ENCODE peak calls at places on chromosome 13, in four cellular contexts. One of them, this sample, is unnamed.

GRCh38 chr13:57003682-57004081 is 137.0 kb upstream of the PRR20A start:
- DNase-seq in mesendoderm: no peak
- DNase-seq in H9: no peak
- DNase-seq in mesenchymal stem cell: no peak
- DNase-seq in this sample: no peak

GRCh38 chr13:89401209-89401810 is 1730.1 kb downstream of the SLITRK5 start:
- DNase-seq in mesenchymal stem cell: peak; percentile 90
- DNase-seq in mesendoderm: peak; percentile 17
- DNase-seq in H9: no peak
- DNase-seq in this sample: peak; percentile 73

GRCh38 chr13:28552288-28552687 is 57.4 kb upstream of the FLT1 start:
- DNase-seq in mesenchymal stem cell: no peak
- DNase-seq in mesendoderm: no peak
- DNase-seq in H9: no peak
- DNase-seq in this sample: no peak

GRCh38 chr13:98033277-98034247 is 80.1 kb downstream of the IPO5 start:
- DNase-seq in H9: no peak
- DNase-seq in mesendoderm: peak; percentile 74
- DNase-seq in mesenchymal stem cell: peak; percentile 76
- DNase-seq in this sample: peak; percentile 44

GRCh38 chr13:54016548-54016947 is 987.9 kb downstream of the OLFM4 start:
- DNase-seq in H9: no peak
- DNase-seq in mesendoderm: no peak
- DNase-seq in mesenchymal stem cell: no peak
- DNase-seq in this sample: no peak

GRCh38 chr13:26618726-26619125 is 61.2 kb downstream of the WASF3 start:
- DNase-seq in mesendoderm: no peak
- DNase-seq in H9: no peak
- DNase-seq in mesenchymal stem cell: no peak
- DNase-seq in this sample: no peak

GRCh38 chr13:81012031-81012430 is 671.1 kb upstream of the SPRY2 start:
- DNase-seq in mesendoderm: peak; percentile 21
- DNase-seq in mesenchymal stem cell: no peak
- DNase-seq in H9: no peak
- DNase-seq in this sample: no peak

GRCh38 chr13:76874466-76874865 is 11.7 kb downstream of the KCTD12 start:
- DNase-seq in mesenchymal stem cell: no peak
- DNase-seq in H9: no peak
- DNase-seq in mesendoderm: no peak
- DNase-seq in this sample: no peak

GRCh38 chr13:23984541-23984940 is 87.2 kb upstream of the C1QTNF9B start:
- DNase-seq in mesenchymal stem cell: no peak
- DNase-seq in H9: no peak
- DNase-seq in mesendoderm: no peak
- DNase-seq in this sample: no peak

GRCh38 chr13:30025351-30025750 is 174.9 kb upstream of the UBL3 start:
- DNase-seq in mesenchymal stem cell: no peak
- DNase-seq in H9: no peak
- DNase-seq in mesendoderm: no peak
- DNase-seq in this sample: no peak

GRCh38 chr13:113602291-113602970 is 17.9 kb downstream of the TFDP1 start:
- DNase-seq in mesenchymal stem cell: no peak
- DNase-seq in mesendoderm: no peak
- DNase-seq in H9: no peak
- DNase-seq in this sample: no peak

GRCh38 chr13:102040812-102041211 is 361.0 kb downstream of the FGF14 start:
- DNase-seq in H9: no peak
- DNase-seq in mesendoderm: no peak
- DNase-seq in mesenchymal stem cell: no peak
- DNase-seq in this sample: no peak

GRCh38 chr13:27353166-27353583 is 71.2 kb upstream of the GTF3A start:
- DNase-seq in mesendoderm: no peak
- DNase-seq in mesenchymal stem cell: peak; percentile 89
- DNase-seq in H9: no peak
- DNase-seq in this sample: peak; percentile 88

GRCh38 chr13:83867708-83868107 is 14.6 kb downstream of the SLITRK1 start:
- DNase-seq in mesendoderm: no peak
- DNase-seq in H9: peak; percentile 30
- DNase-seq in mesenchymal stem cell: no peak
- DNase-seq in this sample: no peak

GRCh38 chr13:90926459-90926858 is 421.0 kb upstream of the MIR17HG start:
- DNase-seq in mesenchymal stem cell: peak; percentile 66
- DNase-seq in H9: no peak
- DNase-seq in mesendoderm: peak; percentile 81
- DNase-seq in this sample: no peak

GRCh38 chr13:77729502-77730221 is 32.2 kb downstream of the SLAIN1 start:
- DNase-seq in H9: no peak
- DNase-seq in mesendoderm: no peak
- DNase-seq in mesenchymal stem cell: no peak
- DNase-seq in this sample: no peak

GRCh38 chr13:50410921-50411712 is 395.9 kb downstream of the KCNRG start:
- DNase-seq in mesenchymal stem cell: peak; percentile 89
- DNase-seq in mesendoderm: peak; percentile 82
- DNase-seq in H9: no peak
- DNase-seq in this sample: peak; percentile 86

GRCh38 chr13:101202590-101202989 is 213.7 kb downstream of the NALCN start:
- DNase-seq in mesenchymal stem cell: no peak
- DNase-seq in H9: peak; percentile 80
- DNase-seq in mesendoderm: peak; percentile 87
- DNase-seq in this sample: no peak

GRCh38 chr13:109271991-109272454 is 514.4 kb downstream of the IRS2 start:
- DNase-seq in mesendoderm: peak; percentile 45
- DNase-seq in mesenchymal stem cell: peak; percentile 51
- DNase-seq in H9: no peak
- DNase-seq in this sample: no peak

GRCh38 chr13:105587786-105588185 is 947.7 kb downstream of the EFNB2 start:
- DNase-seq in mesenchymal stem cell: no peak
- DNase-seq in mesendoderm: peak; percentile 55
- DNase-seq in H9: no peak
- DNase-seq in this sample: peak; percentile 2

GRCh38 chr13:94308808-94309207 is 170.7 kb downstream of the DCT start:
- DNase-seq in mesendoderm: no peak
- DNase-seq in mesenchymal stem cell: peak; percentile 42
- DNase-seq in H9: no peak
- DNase-seq in this sample: no peak

GRCh38 chr13:110664074-110664473 is 41.8 kb downstream of the CARS2 start:
- DNase-seq in H9: no peak
- DNase-seq in mesenchymal stem cell: no peak
- DNase-seq in mesendoderm: no peak
- DNase-seq in this sample: no peak

GRCh38 chr13:78102121-78102677 is 183.6 kb upstream of the EDNRB start:
- DNase-seq in mesenchymal stem cell: peak; percentile 55
- DNase-seq in mesendoderm: no peak
- DNase-seq in H9: no peak
- DNase-seq in this sample: peak; percentile 52

GRCh38 chr13:39350461-39350881 is 252.5 kb downstream of the LHFPL6 start:
- DNase-seq in mesenchymal stem cell: no peak
- DNase-seq in H9: no peak
- DNase-seq in mesendoderm: no peak
- DNase-seq in this sample: no peak

GRCh38 chr13:30698023-30698422 is 37.3 kb upstream of the ALOX5AP start:
- DNase-seq in mesendoderm: no peak
- DNase-seq in mesenchymal stem cell: no peak
- DNase-seq in H9: no peak
- DNase-seq in this sample: peak; percentile 81

GRCh38 chr13:42574435-42575311 is 721 bp downstream of the TNFSF11 start:
- DNase-seq in mesenchymal stem cell: peak; percentile 14
- DNase-seq in mesendoderm: peak; percentile 13
- DNase-seq in H9: peak; percentile 43
- DNase-seq in this sample: no peak

GRCh38 chr13:110107568-110108347 is 199.2 kb downstream of the COL4A1 start:
- DNase-seq in mesendoderm: peak; percentile 70
- DNase-seq in H9: peak; percentile 72
- DNase-seq in mesenchymal stem cell: no peak
- DNase-seq in this sample: no peak

GRCh38 chr13:111183087-111183645 is 68.1 kb downstream of the ARHGEF7 start:
- DNase-seq in mesenchymal stem cell: no peak
- DNase-seq in H9: no peak
- DNase-seq in mesendoderm: no peak
- DNase-seq in this sample: no peak

GRCh38 chr13:108895220-108895704 is 265.9 kb downstream of the MYO16 start:
- DNase-seq in H9: no peak
- DNase-seq in mesenchymal stem cell: peak; percentile 59
- DNase-seq in mesendoderm: peak; percentile 43
- DNase-seq in this sample: peak; percentile 69

GRCh38 chr13:84961023-84961422 is 838.2 kb downstream of the SLITRK6 start:
- DNase-seq in mesenchymal stem cell: no peak
- DNase-seq in H9: no peak
- DNase-seq in mesendoderm: no peak
- DNase-seq in this sample: no peak

GRCh38 chr13:51221108-51221507 is 1.1 kb upstream of the FAM124A start:
- DNase-seq in H9: no peak
- DNase-seq in mesendoderm: no peak
- DNase-seq in mesenchymal stem cell: no peak
- DNase-seq in this sample: no peak

GRCh38 chr13:99526549-99526948 is 25.3 kb downstream of the TM9SF2 start:
- DNase-seq in mesenchymal stem cell: no peak
- DNase-seq in H9: no peak
- DNase-seq in mesendoderm: peak; percentile 56
- DNase-seq in this sample: no peak

GRCh38 chr13:32790731-32791130 is 204.5 kb downstream of the PDS5B start:
- DNase-seq in H9: no peak
- DNase-seq in mesendoderm: peak; percentile 49
- DNase-seq in mesenchymal stem cell: peak; percentile 13
- DNase-seq in this sample: no peak

GRCh38 chr13:106493569-106493968 is 41.9 kb downstream of the EFNB2 start:
- DNase-seq in mesendoderm: no peak
- DNase-seq in H9: no peak
- DNase-seq in mesenchymal stem cell: no peak
- DNase-seq in this sample: no peak

GRCh38 chr13:20492641-20493040 is 33.0 kb downstream of the CRYL1 start:
- DNase-seq in H9: peak; percentile 54
- DNase-seq in mesenchymal stem cell: peak; percentile 26
- DNase-seq in mesendoderm: peak; percentile 55
- DNase-seq in this sample: peak; percentile 65

GRCh38 chr13:113275387-113275786 is 21.7 kb upstream of the LAMP1 start:
- DNase-seq in H9: peak; percentile 62
- DNase-seq in mesendoderm: peak; percentile 85
- DNase-seq in mesenchymal stem cell: peak; percentile 75
- DNase-seq in this sample: peak; percentile 75

GRCh38 chr13:50780201-50781015 is 63.1 kb downstream of the DLEU7 start:
- DNase-seq in mesenchymal stem cell: no peak
- DNase-seq in mesendoderm: peak; percentile 69
- DNase-seq in H9: no peak
- DNase-seq in this sample: no peak

GRCh38 chr13:36105726-36106125 is 25.5 kb downstream of the DCLK1 start:
- DNase-seq in mesenchymal stem cell: no peak
- DNase-seq in mesendoderm: no peak
- DNase-seq in H9: no peak
- DNase-seq in this sample: no peak

GRCh38 chr13:48727252-48728011 is 73.7 kb downstream of the CYSLTR2 start:
- DNase-seq in mesenchymal stem cell: peak; percentile 96
- DNase-seq in H9: no peak
- DNase-seq in mesendoderm: no peak
- DNase-seq in this sample: peak; percentile 70

DNA sequence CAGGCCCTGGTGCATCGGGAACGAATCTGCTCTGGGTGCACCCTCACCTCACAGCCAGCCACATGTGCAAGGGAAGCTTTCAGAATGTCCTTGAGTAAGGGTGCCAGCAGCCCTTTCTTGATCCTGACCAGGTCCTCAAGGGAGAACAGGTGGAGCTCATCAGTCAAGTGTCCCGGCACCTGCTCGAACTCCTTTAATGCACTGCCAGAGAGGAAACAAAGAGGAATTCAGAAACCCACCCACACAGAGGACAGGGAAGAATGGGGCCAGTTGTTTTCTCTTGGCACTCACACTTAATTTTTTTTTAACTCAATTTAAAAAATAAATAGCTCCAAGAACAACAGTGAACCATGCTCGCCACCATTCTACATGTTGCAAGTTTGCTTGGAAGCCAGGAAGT is 41.7 kb downstream of the RUBCNL start:
- DNase-seq in H9: no peak
- DNase-seq in mesenchymal stem cell: no peak
- DNase-seq in mesendoderm: no peak
- DNase-seq in this sample: no peak
- H2BK120ac ChIP-seq in H9: no peak overlapping the region
- H2BK120ac ChIP-seq in mesenchymal stem cell: no peak overlapping the region
- H2BK120ac ChIP-seq in mesendoderm: no peak overlapping the region
- H2BK120ac ChIP-seq in this sample: no peak overlapping the region

DNA sequence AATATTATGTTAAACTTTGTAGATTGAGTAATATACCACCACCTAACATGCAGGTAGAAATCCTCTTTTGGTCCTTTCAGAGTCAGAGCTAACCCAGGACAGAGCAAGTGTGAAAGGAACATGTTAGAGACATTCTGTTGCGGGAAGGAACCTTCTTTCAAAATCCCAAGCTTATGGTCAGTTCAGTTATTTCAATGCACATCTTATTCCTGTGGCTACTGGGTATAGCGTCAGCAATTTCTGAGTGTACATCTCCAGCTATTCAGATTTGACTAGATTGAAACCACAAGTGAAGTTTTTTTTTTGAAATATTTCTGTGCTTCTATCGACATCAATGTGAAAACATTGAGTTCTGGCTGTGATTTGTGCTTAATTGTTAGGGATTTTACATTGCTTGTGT is 165.3 kb downstream of the LMO7 start:
- DNase-seq in mesenchymal stem cell: no peak
- DNase-seq in H9: no peak
- DNase-seq in mesendoderm: no peak
- DNase-seq in this sample: no peak
- H2BK120ac ChIP-seq in mesenchymal stem cell: no peak overlapping the region
- H2BK120ac ChIP-seq in H9: no peak overlapping the region
- H2BK120ac ChIP-seq in mesendoderm: no peak overlapping the region
- H2BK120ac ChIP-seq in this sample: no peak overlapping the region

DNA sequence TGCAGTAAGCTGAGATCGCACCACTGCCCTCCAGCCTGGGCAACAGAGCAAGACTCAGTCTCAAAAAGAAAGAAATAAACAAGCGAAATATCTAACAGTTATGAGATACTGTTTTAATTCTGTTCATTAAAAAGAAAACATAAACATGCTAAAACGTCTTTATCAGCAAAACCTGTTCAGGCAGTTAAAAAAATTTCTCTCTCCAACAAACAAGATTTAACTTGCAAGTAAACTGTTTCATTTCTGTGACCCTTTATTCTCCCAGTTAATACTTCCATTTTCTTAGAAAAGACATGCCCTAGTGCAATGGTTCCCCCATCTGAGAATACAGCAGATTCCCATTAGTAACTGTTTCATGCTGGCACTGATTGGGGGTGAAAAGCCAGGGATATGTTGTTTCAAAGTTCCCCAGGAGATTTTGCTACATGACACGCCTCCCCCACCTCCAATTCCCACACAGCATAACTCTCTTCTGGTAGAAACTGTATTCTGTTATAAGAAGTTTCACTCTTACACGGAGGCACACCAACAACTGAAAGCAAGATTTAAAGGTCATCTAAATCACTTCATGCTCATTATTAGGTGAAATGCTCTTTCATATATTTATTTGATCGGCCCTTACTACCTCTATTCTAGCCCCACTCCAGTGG is 24.4 kb downstream of the ELF1 start:
- DNase-seq in mesendoderm: no peak
- DNase-seq in mesenchymal stem cell: no peak
- DNase-seq in H9: no peak
- DNase-seq in this sample: no peak
- H2BK120ac ChIP-seq in mesendoderm: no peak overlapping the region
- H2BK120ac ChIP-seq in mesenchymal stem cell: no peak overlapping the region
- H2BK120ac ChIP-seq in H9: no peak overlapping the region
- H2BK120ac ChIP-seq in this sample: no peak overlapping the region

GRCh38 chr13:79466852-79467251 is 14.1 kb upstream of the NDFIP2 start:
- DNase-seq in mesenchymal stem cell: no peak
- DNase-seq in H9: no peak
- DNase-seq in mesendoderm: peak; percentile 42
- DNase-seq in this sample: no peak
- H2BK120ac ChIP-seq in mesenchymal stem cell: no peak overlapping the region
- H2BK120ac ChIP-seq in H9: no peak overlapping the region
- H2BK120ac ChIP-seq in mesendoderm: no peak overlapping the region
- H2BK120ac ChIP-seq in this sample: no peak overlapping the region